ENCODE peak calls at places on chromosomes 5 and 9, in nine cellular contexts. N is uterus; O is HCT116; B is T-helper 2 cell; P is neuronal stem cell; A is activated CD8-positive, alpha-beta memory T cell treated with anti-CD3 and anti-CD28 coated beads for 1 hour; K is AG04449; F is C1 segment of cervical spinal cord; H is SW480. Y is an unnamed sample.
A peak's percentile ranks its signal among the peaks of the same experiment; 100 is the strongest.

GRCh38 chr9:4147476-4148214 is 152.2 kb downstream of the GLIS3 start:
- DNase-seq in N (no peak), O (no peak), B (no peak), P (no peak), A (no peak), K (no peak), F (peak; percentile 29), H (peak; percentile 21), Y (no peak)

GRCh38 chr5:169627551-169627950 is 9.5 kb upstream of the DOCK2 start:
- DNase-seq in N (no peak), O (no peak), B (no peak), P (no peak), A (no peak), K (no peak), F (no peak), H (no peak), Y (no peak)

GRCh38 chr9:106920701-106921283 is 57.8 kb downstream of the ZNF462 start:
- DNase-seq in N (no peak), O (peak; percentile 12), B (no peak), P (peak; percentile 20), A (no peak), K (no peak), F (peak; percentile 54), H (peak; percentile 52), Y (peak; percentile 80)

GRCh38 chr9:125272697-125273096 is 11.1 kb downstream of the GAPVD1 start:
- DNase-seq in N (no peak), O (no peak), B (no peak), P (no peak), A (no peak), K (no peak), F (no peak), H (no peak), Y (no peak)

GRCh38 chr9:123924727-123925126 is 5.2 kb downstream of the DENND1A start:
- DNase-seq in N (no peak), O (no peak), B (no peak), P (no peak), A (no peak), K (no peak), F (no peak), H (no peak), Y (no peak)

GRCh38 chr5:2710910-2711309 is 40.6 kb downstream of the IRX2 start:
- DNase-seq in N (no peak), O (no peak), B (no peak), P (no peak), A (no peak), K (no peak), F (no peak), H (peak; percentile 37), Y (no peak)

GRCh38 chr5:102762095-102762534 is 7.0 kb downstream of the PAM start:
- DNase-seq in N (no peak), O (no peak), B (peak; percentile 24), P (no peak), A (no peak), K (peak; percentile 12), F (no peak), H (peak; percentile 53), Y (no peak)

GRCh38 chr9:125066839-125067619 is 76.3 kb downstream of the SCAI start:
- DNase-seq in N (no peak), O (no peak), B (no peak), P (no peak), A (no peak), K (no peak), F (no peak), H (no peak), Y (no peak)

GRCh38 chr5:125609011-125609410 is 814.2 kb upstream of the GRAMD2B start:
- DNase-seq in N (no peak), O (no peak), B (no peak), P (no peak), A (no peak), K (no peak), F (no peak), H (no peak), Y (no peak)

GRCh38 chr5:76960004-76960625 is 7.3 kb downstream of the CRHBP start:
- DNase-seq in N (no peak), O (no peak), B (peak; percentile 76), P (no peak), A (no peak), K (no peak), F (no peak), H (peak; percentile 80), Y (no peak)

GRCh38 chr9:131046581-131047202 is 37.7 kb downstream of the LAMC3 start:
- DNase-seq in N (no peak), O (peak; percentile 37), B (peak; percentile 74), P (peak; percentile 67), A (peak; percentile 17), K (no peak), F (peak; percentile 66), H (peak; percentile 72), Y (peak; percentile 55)

GRCh38 chr9:6512085-6512657 is 99.2 kb downstream of the UHRF2 start:
- DNase-seq in N (no peak), O (no peak), B (no peak), P (no peak), A (no peak), K (peak; percentile 23), F (no peak), H (no peak), Y (no peak)

GRCh38 chr9:116506685-116507084 is 180.4 kb upstream of the TRIM32 start:
- DNase-seq in N (no peak), O (no peak), B (no peak), P (no peak), A (no peak), K (no peak), F (no peak), H (no peak), Y (no peak)

GRCh38 chr5:14806452-14806851 is 65.1 kb downstream of the ANKH start:
- DNase-seq in N (no peak), O (no peak), B (no peak), P (no peak), A (no peak), K (peak; percentile 72), F (no peak), H (peak; percentile 37), Y (peak; percentile 29)

GRCh38 chr5:172740483-172741205 is 30.4 kb downstream of the DUSP1 start:
- DNase-seq in N (peak; percentile 71), O (no peak), B (no peak), P (no peak), A (no peak), K (peak; percentile 72), F (no peak), H (peak; percentile 47), Y (no peak)

GRCh38 chr9:4197548-4197947 is 102.3 kb downstream of the GLIS3 start:
- DNase-seq in N (no peak), O (no peak), B (peak; percentile 45), P (no peak), A (no peak), K (no peak), F (peak; percentile 2), H (no peak), Y (no peak)

GRCh38 chr5:52878671-52879070 is 91.0 kb downstream of the ITGA1 start:
- DNase-seq in N (no peak), O (no peak), B (no peak), P (no peak), A (no peak), K (no peak), F (no peak), H (no peak), Y (no peak)

GRCh38 chr5:135085133-135085935 is 51.3 kb upstream of the PITX1 start:
- DNase-seq in N (no peak), O (peak; percentile 6), B (no peak), P (no peak), A (no peak), K (no peak), F (no peak), H (no peak), Y (no peak)

Y was measured in putamen.